ENCODE peak calls at places on chromosomes 7 and 10, in ten cellular contexts. D, V, T, X, R, S, U, O, G and Q are unnamed samples.

GRCh38 chr10:107028249-107028648 is 136.3 kb downstream of the SORCS1 start:
- DNase-seq in G (no peak), D (no peak), V (no peak), T (no peak), R (no peak), O (no peak), X (no peak), S (no peak), U (no peak), Q (peak)

GRCh38 chr10:88881335-88881734 is 1.3 kb downstream of the STAMBPL1 start:
- DNase-seq in O (no peak), T (no peak), D (no peak), U (no peak), R (no peak), G (no peak), S (no peak), V (peak), X (no peak), Q (peak)

GRCh38 chr7:105046414-105046813 is 32.4 kb downstream of the KMT2E start:
- DNase-seq in R (no peak), O (no peak), U (no peak), D (no peak), T (no peak), V (peak), X (no peak), G (no peak), S (no peak), Q (no peak)

GRCh38 chr10:43089519-43089918 is 12.7 kb downstream of the RET start:
- DNase-seq in V (no peak), T (no peak), U (peak), R (no peak), G (no peak), S (no peak), O (no peak), X (no peak), D (no peak), Q (no peak)

GRCh38 chr10:7409732-7410168 is 1.1 kb downstream of the SFMBT2 start:
- DNase-seq in U (no peak), S (peak), R (no peak), G (no peak), O (no peak), D (no peak), T (no peak), X (no peak), V (no peak), Q (peak)

GRCh38 chr10:5575482-5576153 is 50.9 kb downstream of the CALML3 start:
- DNase-seq in D (no peak), G (peak), T (no peak), X (no peak), R (no peak), O (no peak), V (peak), S (no peak), U (no peak), Q (peak)

GRCh38 chr7:83001362-83002040 is 161.2 kb downstream of the PCLO start:
- DNase-seq in O (no peak), T (no peak), V (peak), X (no peak), R (no peak), G (no peak), S (no peak), D (no peak), U (no peak), Q (no peak)

GRCh38 chr10:124183617-124184016 is 90.2 kb upstream of the CHST15 start:
- DNase-seq in U (no peak), D (no peak), S (no peak), R (no peak), V (no peak), O (no peak), T (no peak), X (no peak), G (no peak), Q (no peak)

GRCh38 chr10:79234391-79235318 is 112.6 kb upstream of the PPIF start:
- DNase-seq in G (no peak), T (no peak), S (no peak), U (no peak), D (no peak), V (no peak), O (no peak), R (no peak), X (no peak), Q (no peak)

GRCh38 chr10:824497-824896 is 107.0 kb downstream of the LARP4B start:
- DNase-seq in S (no peak), R (no peak), U (no peak), X (no peak), T (no peak), O (no peak), D (no peak), V (no peak), G (no peak), Q (no peak)

GRCh38 chr7:158973440-158973839 is 117.1 kb downstream of the DYNC2I1 start:
- DNase-seq in X (peak), R (no peak), D (no peak), T (no peak), O (peak), U (peak), G (no peak), V (no peak), S (peak), Q (no peak)

GRCh38 chr7:73351447-73352167 is 23.6 kb downstream of the FKBP6 start:
- DNase-seq in S (no peak), U (no peak), D (peak), R (no peak), T (no peak), G (no peak), X (no peak), O (peak), V (no peak), Q (no peak)

GRCh38 chr7:110877086-110877485 is 213.8 kb upstream of the LRRN3 start:
- DNase-seq in R (no peak), U (no peak), G (no peak), X (no peak), V (peak), S (no peak), T (no peak), D (no peak), O (no peak), Q (no peak)

GRCh38 chr10:43249151-43249961 is 17.5 kb downstream of the RASGEF1A start:
- DNase-seq in O (no peak), S (no peak), G (peak), X (no peak), T (no peak), R (no peak), D (no peak), V (no peak), U (no peak), Q (no peak)

GRCh38 chr7:157906583-157906982 is 569.8 kb downstream of the DNAJB6 start:
- DNase-seq in G (no peak), O (no peak), V (no peak), X (no peak), T (no peak), D (no peak), S (no peak), R (no peak), U (no peak), Q (no peak)

GRCh38 chr10:111739160-111739712 is 444.3 kb downstream of the GPAM start:
- DNase-seq in O (no peak), V (no peak), T (no peak), X (no peak), S (no peak), D (peak), U (no peak), R (no peak), G (no peak), Q (no peak)

GRCh38 chr7:28984219-28984618 is 26.1 kb upstream of the TRIL start:
- DNase-seq in U (no peak), O (no peak), S (no peak), G (no peak), D (no peak), R (no peak), T (no peak), X (no peak), V (no peak), Q (no peak)

GRCh38 chr7:52537051-52537450 is 498.4 kb upstream of the POM121L12 start:
- DNase-seq in U (no peak), D (no peak), X (no peak), S (no peak), T (no peak), V (no peak), G (no peak), O (no peak), R (no peak), Q (no peak)